ENCODE peak calls at places on chromosomes 4 and X, in four cellular contexts. V is H9, N is BE2C, F is thoracic aorta. L is an unnamed sample.

GRCh38 chrX:69095260-69095659 is 70.0 kb downstream of the PJA1 start:
- DNase-seq in V (no peak), N (no peak), F (no peak), L (no peak)

GRCh38 chr4:123811763-123812390 is 415.3 kb downstream of the SPRY1 start:
- DNase-seq in F (no peak), N (no peak), V (no peak), L (no peak)

GRCh38 chr4:41866799-41867677 is 68.2 kb upstream of the TMEM33 start:
- DNase-seq in V (peak; percentile 57), F (no peak), N (peak; percentile 43), L (no peak)

GRCh38 chr4:24094726-24095125 is 204.9 kb upstream of the PPARGC1A start:
- DNase-seq in N (no peak), F (no peak), V (no peak), L (no peak)

GRCh38 chr4:183335369-183335940 is 13.2 kb upstream of the CLDN24 start:
- DNase-seq in F (no peak), V (no peak), N (no peak), L (peak; percentile 73)

GRCh38 chrX:13491061-13491460 is 78.3 kb upstream of the EGFL6 start:
- DNase-seq in F (no peak), V (no peak), N (no peak), L (no peak)

GRCh38 chr4:92359481-92359880 is 55.7 kb downstream of the GRID2 start:
- DNase-seq in N (no peak), V (no peak), F (no peak), L (no peak)

GRCh38 chrX:130895299-130895698 is 7.7 kb downstream of the ENOX2 start:
- DNase-seq in V (no peak), F (no peak), N (no peak), L (no peak)

GRCh38 chr4:126375462-126376054 is 1060.8 kb downstream of the FAT4 start:
- DNase-seq in V (no peak), N (no peak), F (no peak), L (peak; percentile 53)

GRCh38 chr4:15714616-15715015 is 11.8 kb downstream of the BST1 start:
- DNase-seq in V (no peak), N (no peak), F (no peak), L (no peak)

GRCh38 chrX:48891402-48892288 is 5.9 kb downstream of the TIMM17B start:
- DNase-seq in N (peak; percentile 89), F (peak; percentile 40), V (peak; percentile 88), L (peak; percentile 83)

GRCh38 chr4:146132445-146132844 is 43.1 kb upstream of the LSM6 start:
- DNase-seq in F (no peak), V (no peak), N (no peak), L (peak; percentile 20)

GRCh38 chr4:2873329-2873728 is 29.7 kb downstream of the ADD1 start:
- DNase-seq in N (no peak), F (no peak), V (no peak), L (no peak)

GRCh38 chr4:138540056-138540800 is 298.1 kb upstream of the SLC7A11 start:
- DNase-seq in V (no peak), F (no peak), N (no peak), L (no peak)

GRCh38 chr4:93065790-93066189 is 762.0 kb downstream of the GRID2 start:
- DNase-seq in F (no peak), V (no peak), N (no peak), L (no peak)

GRCh38 chr4:143773998-143774898 is 73.8 kb upstream of the FREM3 start:
- DNase-seq in N (peak; percentile 57), F (no peak), V (peak; percentile 76), L (peak; percentile 72)

GRCh38 chrX:107449490-107450175 is at the start of gene FRMPD3:
- DNase-seq in V (peak; percentile 47), F (no peak), N (no peak), L (no peak)

GRCh38 chr4:140426610-140427103 is 791 bp downstream of the CLGN start:
- DNase-seq in F (no peak), V (no peak), N (peak; percentile 52), L (no peak)

GRCh38 chr4:187276786-187277408 is 553.2 kb upstream of the FAT1 start:
- DNase-seq in F (no peak), N (no peak), V (no peak), L (no peak)

GRCh38 chr4:32135642-32136041 is 1415.5 kb downstream of the PCDH7 start:
- DNase-seq in F (no peak), N (no peak), V (no peak), L (peak; percentile 80)

GRCh38 chrX:11944486-11944885 is 186.4 kb downstream of the MSL3 start:
- DNase-seq in F (no peak), N (no peak), V (peak; percentile 66), L (peak; percentile 60)

GRCh38 chr4:88857588-88857987 is 160.0 kb upstream of the NAP1L5 start:
- DNase-seq in F (no peak), V (no peak), N (no peak), L (no peak)

GRCh38 chrX:9163153-9163790 is 129.3 kb upstream of the FAM9B start:
- DNase-seq in F (no peak), N (no peak), V (no peak), L (peak; percentile 49)

GRCh38 chr4:107719211-107719926 is 665 bp downstream of the PAPSS1 start:
- DNase-seq in N (no peak), V (peak; percentile 72), F (no peak), L (peak; percentile 63)

GRCh38 chrX:18607966-18608365 is 63.9 kb downstream of the RS1 start:
- DNase-seq in V (no peak), N (no peak), F (no peak), L (no peak)

GRCh38 chr4:122832732-122833131 is 6.1 kb downstream of the FGF2 start:
- DNase-seq in V (no peak), F (no peak), N (no peak), L (no peak)

GRCh38 chrX:24647257-24648058 is at the start of gene PCYT1B:
- DNase-seq in F (peak; percentile 9), N (peak; percentile 85), V (peak; percentile 97), L (peak; percentile 31)

GRCh38 chr4:6408263-6408662 is 64.2 kb downstream of the PPP2R2C start:
- DNase-seq in V (peak; percentile 60), F (no peak), N (peak; percentile 58), L (no peak)

GRCh38 chr4:37219251-37219650 is 25.3 kb upstream of the NWD2 start:
- DNase-seq in N (no peak), V (no peak), F (no peak), L (peak; percentile 3)

GRCh38 chrX:40267334-40268118 is 169.8 kb upstream of the BCOR start:
- DNase-seq in N (no peak), V (no peak), F (no peak), L (no peak)
- TF ChIP-seq CTCF in N (no peak), V (no peak), F (no peak), L (no peak)

GRCh38 chr4:136637071-136637777 is 895.1 kb downstream of the PCDH18 start:
- DNase-seq in N (peak; percentile 45), V (peak; percentile 53), F (no peak), L (peak; percentile 42)
- TF ChIP-seq CTCF in N (peak; percentile 68), V (peak; percentile 70), F (no peak), L (peak; percentile 46)

GRCh38 chr4:127406187-127406586 is 226.6 kb upstream of the INTU start:
- DNase-seq in V (no peak), N (no peak), F (no peak), L (no peak)

GRCh38 chr4:127400736-127401346 is 231.9 kb upstream of the INTU start:
- DNase-seq in N (peak; percentile 79), V (peak; percentile 73), F (no peak), L (peak; percentile 82)

GRCh38 chr4:127403523-127404084 is 229.2 kb upstream of the INTU start:
- DNase-seq in V (no peak), N (no peak), F (no peak), L (no peak)
- TF ChIP-seq CTCF in V (no peak), N (no peak), F (no peak), L (no peak)

GRCh38 chr4:76982638-76983579 is 33.4 kb downstream of the SEPTIN11 start:
- DNase-seq in N (no peak), F (no peak), V (no peak), L (no peak)
- TF ChIP-seq CTCF in N (peak; percentile 35), F (no peak), V (peak; percentile 18), L (no peak)

GRCh38 chr4:84786478-84786877 is 180.0 kb downstream of the WDFY3 start:
- DNase-seq in F (no peak), V (no peak), N (no peak), L (no peak)
- TF ChIP-seq CTCF in F (no peak), V (no peak), N (no peak), L (no peak)

GRCh38 chr4:25379591-25379990 is 2.5 kb downstream of the ANAPC4 start:
- DNase-seq in V (no peak), N (no peak), F (no peak), L (no peak)

GRCh38 chr4:25378130-25378743 is 1.2 kb downstream of the ANAPC4 start:
- DNase-seq in F (no peak), N (no peak), V (no peak), L (no peak)

GRCh38 chr4:25377572-25377882 is 464 bp downstream of the ANAPC4 start:
- DNase-seq in N (no peak), V (no peak), F (no peak), L (no peak)

DNA sequence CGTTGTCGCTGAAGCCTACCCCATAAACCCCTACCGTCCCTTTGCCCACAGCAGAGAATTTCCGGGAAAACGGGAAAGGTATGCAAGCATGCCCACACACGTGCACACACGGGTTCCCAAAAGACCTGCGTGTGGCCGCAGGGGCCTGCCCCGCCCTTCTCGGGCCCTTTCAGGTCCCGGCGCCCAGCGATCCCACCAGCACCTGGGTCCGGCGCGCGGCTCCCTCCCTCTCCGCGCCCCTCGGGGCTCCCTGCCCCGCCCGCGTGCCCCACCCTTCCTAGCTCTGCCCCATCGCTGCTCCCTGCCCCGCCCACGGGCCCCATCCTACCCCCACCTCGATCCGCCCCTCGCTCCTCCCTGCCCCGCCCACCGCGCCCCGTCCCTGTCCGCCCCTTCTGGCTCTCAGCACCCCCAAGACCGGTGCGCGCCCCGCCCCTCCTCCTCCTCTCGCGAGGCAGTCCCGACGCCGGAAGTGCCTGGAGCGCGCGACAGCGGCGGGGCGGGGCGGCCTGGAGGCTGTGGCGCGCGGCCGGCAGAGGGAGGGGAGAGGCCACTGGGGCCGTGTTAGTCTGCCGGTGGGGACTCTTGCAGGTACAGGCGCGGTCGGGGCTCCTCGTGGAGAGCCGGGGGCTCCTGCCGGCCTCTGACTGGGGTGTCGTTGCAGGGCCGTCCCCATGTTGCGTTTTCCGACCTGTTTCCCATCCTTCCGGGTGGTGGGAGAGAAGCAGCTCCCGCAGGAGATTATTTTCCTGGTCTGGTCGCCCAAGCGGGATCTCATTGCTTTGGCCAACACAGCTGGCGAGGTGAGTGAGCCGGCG is at the start of gene ANAPC4:
- DNase-seq in F (peak; percentile 82), V (peak; percentile 98), N (peak; percentile 96), L (peak; percentile 94)
- TF ChIP-seq CTCF in F (peak; percentile 12), V (no peak), N (no peak), L (no peak)

L was measured in MCF 10A.